ENCODE peak calls at places on chromosomes 5 and 9, in ten cellular contexts. D, F, Y, U, R, L, G, Q, J and P are unnamed samples.

GRCh38 chr5:60436518-60436917 is 263.4 kb downstream of the DEPDC1B start:
- DNase-seq in G (no peak), J (no peak), L (no peak), U (no peak), D (no peak), Y (no peak), F (no peak), Q (no peak), R (no peak), P (no peak)

GRCh38 chr5:176420972-176421544 is 4.7 kb upstream of the CLTB start:
- DNase-seq in J (peak), D (no peak), Y (no peak), U (no peak), Q (no peak), L (no peak), R (no peak), F (no peak), G (no peak), P (no peak)

GRCh38 chr5:124480964-124481363 is 265.5 kb downstream of the ZNF608 start:
- DNase-seq in R (no peak), J (no peak), D (no peak), F (no peak), Q (no peak), U (no peak), L (no peak), Y (no peak), G (no peak), P (no peak)

GRCh38 chr5:180646963-180647305 is 2.5 kb downstream of the FLT4 start:
- DNase-seq in L (no peak), Q (no peak), D (no peak), R (no peak), G (no peak), Y (no peak), F (no peak), J (no peak), U (no peak), P (no peak)

GRCh38 chr5:21184566-21184965 is 1196.6 kb upstream of the CDH18 start:
- DNase-seq in G (no peak), F (no peak), D (no peak), Q (no peak), U (no peak), L (no peak), R (no peak), J (no peak), Y (no peak), P (no peak)

GRCh38 chr5:54778783-54779182 is 206.6 kb downstream of the ESM1 start:
- DNase-seq in U (no peak), Q (no peak), G (no peak), D (no peak), L (no peak), Y (no peak), J (no peak), R (no peak), F (no peak), P (no peak)

GRCh38 chr5:139204196-139204595 is 6.0 kb upstream of the SIL1 start:
- DNase-seq in J (no peak), G (no peak), U (no peak), R (no peak), F (no peak), L (no peak), Y (no peak), Q (no peak), D (no peak), P (no peak)

GRCh38 chr9:126510564-126510963 is 103.2 kb upstream of the LMX1B start:
- DNase-seq in R (peak), Y (no peak), U (no peak), L (no peak), Q (no peak), F (no peak), D (no peak), G (no peak), J (no peak), P (no peak)

GRCh38 chr9:137174722-137175293 is 3.0 kb upstream of the TMEM210 start:
- DNase-seq in U (no peak), J (peak), R (no peak), L (no peak), Q (no peak), D (no peak), F (no peak), Y (no peak), G (no peak), P (no peak)

GRCh38 chr5:66987949-66988838 is 208.4 kb downstream of the CD180 start:
- DNase-seq in U (no peak), G (no peak), F (peak), R (no peak), J (peak), Y (no peak), Q (no peak), D (peak), L (no peak), P (peak)

GRCh38 chr5:179345429-179346321 is at the start of gene ADAMTS2:
- DNase-seq in F (peak), R (no peak), D (no peak), L (peak), J (peak), Q (peak), U (peak), G (peak), Y (no peak), P (no peak)

GRCh38 chr5:169648725-169649124 is 11.7 kb downstream of the DOCK2 start:
- DNase-seq in Q (no peak), G (no peak), U (peak), Y (peak), J (no peak), D (no peak), L (no peak), R (no peak), F (peak), P (no peak)

GRCh38 chr5:167147879-167148278 is 1143.6 kb upstream of the WWC1 start:
- DNase-seq in U (no peak), G (no peak), Q (no peak), R (no peak), D (no peak), Y (no peak), F (no peak), J (no peak), L (no peak), P (no peak)

GRCh38 chr9:35367451-35367850 is 122.5 kb upstream of the RUSC2 start:
- DNase-seq in J (peak), D (peak), U (no peak), Q (peak), L (no peak), G (no peak), R (no peak), Y (peak), F (peak), P (peak)

GRCh38 chr9:88530051-88530450 is 4.9 kb upstream of the NXNL2 start:
- DNase-seq in D (peak), U (no peak), Y (peak), G (no peak), Q (no peak), L (no peak), F (peak), J (no peak), R (no peak), P (no peak)

GRCh38 chr5:11777096-11777495 is 127.2 kb downstream of the CTNND2 start:
- DNase-seq in J (no peak), F (no peak), L (no peak), U (no peak), D (no peak), Q (no peak), Y (no peak), R (no peak), G (no peak), P (no peak)

GRCh38 chr9:101509572-101509971 is 24.1 kb upstream of the RNF20 start:
- DNase-seq in Q (no peak), R (no peak), G (no peak), F (peak), U (no peak), L (no peak), J (no peak), D (no peak), Y (no peak), P (no peak)

GRCh38 chr9:22446589-22446949 is at the start of gene DMRTA1:
- DNase-seq in Q (peak), L (peak), J (peak), F (peak), G (peak), R (peak), U (peak), Y (peak), D (peak), P (peak)

GRCh38 chr5:33997331-33997983 is 10.4 kb downstream of the AMACR start:
- DNase-seq in L (peak), U (peak), Y (peak), F (peak), Q (peak), R (peak), D (peak), G (peak), J (peak), P (peak)

GRCh38 chr5:1952456-1953099 is 69.9 kb upstream of the IRX4 start:
- DNase-seq in U (no peak), J (peak), F (no peak), R (no peak), Y (no peak), D (no peak), L (no peak), Q (no peak), G (no peak), P (no peak)

GRCh38 chr5:169279125-169279524 is 21.8 kb downstream of the SLIT3 start:
- DNase-seq in L (no peak), F (no peak), Q (no peak), Y (no peak), U (no peak), J (no peak), R (no peak), D (no peak), G (no peak), P (no peak)

GRCh38 chr5:115586525-115587146 is 15.6 kb downstream of the TICAM2 start:
- DNase-seq in Y (no peak), G (no peak), L (no peak), J (no peak), Q (no peak), F (peak), D (peak), U (no peak), R (no peak), P (peak)

GRCh38 chr5:135139397-135140134 is 105.5 kb upstream of the PITX1 start:
- DNase-seq in U (peak), D (peak), G (no peak), F (peak), Y (peak), R (no peak), J (no peak), Q (no peak), L (no peak), P (peak)

GRCh38 chr5:10921176-10921575 is 160.1 kb upstream of the DAP start:
- DNase-seq in U (no peak), L (no peak), R (no peak), D (no peak), Q (no peak), G (no peak), F (no peak), J (no peak), Y (no peak), P (no peak)

GRCh38 chr9:5870691-5871090 is 20.0 kb upstream of the MLANA start:
- DNase-seq in D (no peak), Y (no peak), R (no peak), J (no peak), L (peak), Q (no peak), U (no peak), G (no peak), F (no peak), P (no peak)

GRCh38 chr5:169300468-169301385 is at the start of gene SLIT3:
- DNase-seq in Q (peak), F (peak), J (peak), L (peak), R (peak), U (peak), Y (peak), G (peak), D (peak), P (peak)

GRCh38 chr5:72647806-72648205 is 140.6 kb upstream of the ZNF366 start:
- DNase-seq in J (peak), Q (no peak), G (no peak), F (no peak), Y (no peak), U (no peak), L (no peak), R (no peak), D (peak), P (no peak)

GRCh38 chr9:99677281-99677680 is 144.4 kb upstream of the NR4A3 start:
- DNase-seq in J (no peak), Y (peak), L (no peak), Q (no peak), R (no peak), U (no peak), D (no peak), G (no peak), F (peak), P (no peak)

GRCh38 chr5:143011621-143012020 is 241.4 kb downstream of the ARHGAP26 start:
- DNase-seq in G (no peak), R (no peak), D (no peak), Y (peak), L (no peak), F (peak), U (no peak), J (peak), Q (no peak), P (no peak)

GRCh38 chr5:132677191-132677590 is 3.4 kb downstream of the IL4 start:
- DNase-seq in U (peak), J (peak), F (peak), L (no peak), G (peak), R (no peak), Q (no peak), D (peak), Y (peak), P (peak)

GRCh38 chr9:35891649-35892048 is 14.4 kb upstream of the HRCT1 start:
- DNase-seq in J (no peak), G (no peak), U (no peak), R (no peak), L (no peak), Y (no peak), F (no peak), D (no peak), Q (no peak), P (no peak)

GRCh38 chr5:4651811-4652565 is 488.1 kb upstream of the ADAMTS16 start:
- DNase-seq in J (peak), G (no peak), Q (no peak), L (no peak), Y (no peak), F (no peak), U (no peak), D (no peak), R (no peak), P (no peak)

DNA sequence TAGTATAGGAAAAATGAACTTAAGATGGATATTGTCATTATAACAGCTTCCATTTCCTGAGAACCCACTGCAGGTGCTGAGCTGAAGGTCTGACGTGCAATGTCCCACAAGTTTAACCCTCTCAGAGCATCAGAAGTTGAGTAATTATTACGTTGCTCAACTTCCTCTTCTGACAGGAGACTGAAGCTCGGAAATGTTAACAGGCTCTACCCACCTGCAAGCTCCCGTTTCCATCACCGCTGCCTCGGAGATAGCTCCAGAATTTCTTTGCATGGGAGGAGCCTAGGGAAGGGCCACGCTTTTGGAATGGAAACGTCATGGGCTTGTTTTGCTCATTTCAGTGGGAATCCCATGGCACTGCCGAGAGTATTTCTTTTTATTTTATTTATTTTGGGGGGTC is 1.0 kb upstream of the NTMT1 start:
- DNase-seq in J (no peak), R (no peak), D (no peak), L (no peak), Q (no peak), Y (no peak), G (no peak), F (peak), U (no peak), P (no peak)
- H3K27ac ChIP-seq in J (no peak), R (no peak), D (no peak), L (no peak), Q (peak), Y (no peak), G (no peak), F (no peak), U (no peak), P (peak)

GRCh38 chr5:78362220-78362619 is 1.8 kb downstream of the SCAMP1 start:
- DNase-seq in U (no peak), R (no peak), Y (no peak), Q (no peak), D (no peak), L (no peak), J (no peak), F (no peak), G (no peak), P (no peak)

GRCh38 chr5:78364005-78364404 is 3.6 kb downstream of the SCAMP1 start:
- DNase-seq in G (no peak), L (no peak), U (no peak), J (no peak), R (no peak), D (peak), Q (no peak), Y (no peak), F (no peak), P (no peak)

GRCh38 chr5:78360674-78361225 is 333 bp downstream of the SCAMP1 start:
- DNase-seq in J (no peak), D (no peak), Y (no peak), R (peak), L (peak), Q (peak), G (peak), U (peak), F (no peak), P (peak)

GRCh38 chr5:78359831-78360673 is at the start of gene SCAMP1:
- DNase-seq in Y (peak), D (peak), L (peak), J (peak), F (peak), G (peak), Q (peak), R (peak), U (peak), P (peak)

DNA sequence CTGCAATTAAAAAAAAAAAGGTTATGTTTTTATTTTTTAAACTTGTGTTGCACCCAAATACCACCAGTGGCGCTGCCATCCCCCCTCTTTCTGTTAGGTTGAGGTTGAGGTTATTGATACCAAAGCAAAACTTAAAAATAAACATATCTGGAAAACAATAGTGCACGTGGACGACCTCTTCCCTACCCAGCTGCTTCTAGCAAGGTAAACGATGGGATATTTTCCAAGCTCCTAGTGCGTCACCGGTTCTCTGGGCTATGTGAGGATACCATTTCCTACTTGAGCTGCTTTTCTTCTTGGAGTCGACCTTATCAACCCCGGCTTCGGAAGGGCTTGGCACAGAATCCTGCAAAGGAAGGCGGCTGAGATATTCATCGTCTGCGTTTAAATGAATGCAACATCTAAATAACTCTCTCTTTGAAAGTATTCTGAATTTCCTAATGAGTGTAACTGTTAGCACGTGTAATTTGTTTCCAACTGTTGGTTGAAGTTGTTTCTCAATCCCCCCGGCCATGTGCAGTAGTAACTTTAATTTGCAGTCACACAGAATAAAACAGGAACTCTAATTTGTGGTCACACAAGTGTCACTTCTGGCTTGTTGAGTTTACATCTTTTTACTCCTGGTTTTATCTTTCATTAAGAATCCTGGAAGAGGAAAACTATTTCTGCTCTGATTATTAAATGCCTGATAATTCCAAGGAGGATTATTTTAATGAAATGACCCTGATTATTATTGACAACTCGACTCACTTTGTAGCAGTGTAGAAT is 993 bp downstream of the SCAMP1 start:
- DNase-seq in F (peak), J (peak), L (peak), D (peak), G (peak), R (no peak), U (peak), Q (peak), Y (peak), P (peak)
- H3K27ac ChIP-seq in F (peak), J (no peak), L (peak), D (peak), G (peak), R (peak), U (no peak), Q (peak), Y (no peak), P (peak)

GRCh38 chr9:93247892-93248291 is 64.0 kb downstream of the WNK2 start:
- DNase-seq in J (no peak), F (no peak), G (peak), Y (no peak), D (no peak), Q (peak), L (no peak), U (no peak), R (no peak), P (no peak)
- H3K27ac ChIP-seq in J (no peak), F (no peak), G (no peak), Y (no peak), D (no peak), Q (no peak), L (no peak), U (no peak), R (no peak), P (no peak)

GRCh38 chr5:96952118-96952750 is 16.4 kb downstream of the LNPEP start:
- DNase-seq in J (no peak), U (no peak), F (no peak), D (no peak), Y (no peak), R (no peak), L (no peak), G (no peak), Q (peak), P (no peak)
- H3K27ac ChIP-seq in J (no peak), U (peak), F (no peak), D (no peak), Y (no peak), R (no peak), L (no peak), G (peak), Q (peak), P (no peak)

DNA sequence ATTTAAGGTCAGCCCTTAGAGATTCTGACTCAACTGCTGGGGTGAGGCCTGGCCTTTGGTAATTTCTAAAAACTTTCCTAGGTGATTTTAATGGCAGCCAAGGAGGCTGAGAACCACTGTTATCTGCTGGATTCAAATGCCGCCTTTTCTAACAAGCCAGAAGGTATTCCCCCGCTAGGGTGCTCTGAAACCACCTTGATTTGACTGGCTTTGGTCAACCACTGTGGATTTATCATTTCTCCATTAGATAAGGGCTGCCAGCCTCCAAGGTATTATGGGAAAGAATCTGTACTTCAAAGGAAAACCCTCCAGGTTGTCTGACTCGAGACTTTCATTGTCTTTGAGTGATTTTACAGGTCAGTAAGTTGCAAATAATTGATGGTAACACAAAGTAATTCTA is 4.3 kb downstream of the ANXA6 start:
- DNase-seq in U (no peak), F (no peak), Y (no peak), L (no peak), R (no peak), Q (no peak), G (no peak), D (no peak), J (peak), P (no peak)
- H3K27ac ChIP-seq in U (no peak), F (no peak), Y (no peak), L (no peak), R (no peak), Q (peak), G (peak), D (no peak), J (no peak), P (no peak)

DNA sequence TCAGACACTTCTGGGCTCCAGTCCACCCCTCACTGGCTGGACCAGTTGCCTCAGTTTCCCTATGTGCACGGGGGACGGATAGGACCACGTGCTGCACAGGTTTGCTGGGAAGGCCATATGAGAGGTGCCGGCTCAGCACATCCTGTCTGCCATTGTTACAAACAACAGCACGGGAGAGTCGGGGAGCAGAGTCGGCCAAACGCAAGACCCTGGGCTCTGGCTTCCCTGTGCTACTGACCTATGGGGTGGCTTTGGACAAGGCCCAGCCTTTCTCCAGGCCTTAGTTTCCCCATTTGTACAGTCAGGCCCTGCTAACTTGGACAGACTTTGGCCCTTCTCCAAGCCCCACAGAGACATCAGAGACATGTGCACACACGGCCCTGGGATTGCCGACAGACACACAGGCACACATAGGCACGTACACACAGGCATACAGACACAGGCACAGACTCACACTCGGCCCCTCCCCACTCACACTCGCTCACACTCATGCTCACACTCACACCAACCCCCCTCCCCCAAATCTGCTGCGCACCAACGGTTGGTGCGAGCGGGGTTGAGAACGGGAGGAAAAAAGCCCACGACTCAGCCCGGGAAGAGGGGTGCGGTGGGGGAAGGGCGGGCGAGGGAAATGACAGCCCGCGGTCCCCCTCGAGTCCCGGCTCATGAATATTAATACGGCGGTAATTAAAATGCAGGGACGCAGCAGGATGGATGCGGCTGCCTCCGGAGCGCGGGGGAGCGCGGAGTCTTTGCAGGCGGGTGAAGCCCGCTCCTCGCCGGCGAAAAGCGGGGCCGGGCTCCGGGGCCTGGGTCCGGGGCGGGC is 133.0 kb downstream of the C9orf50 start:
- DNase-seq in J (no peak), U (peak), Y (peak), D (peak), G (no peak), L (peak), Q (peak), F (peak), R (no peak), P (no peak)
- H3K27ac ChIP-seq in J (peak), U (peak), Y (peak), D (peak), G (peak), L (peak), Q (peak), F (peak), R (peak), P (peak)